ENCODE peak calls at places on chromosomes 3 and 15, in seven cellular contexts. T, K, S, N, H, W and Z are unnamed samples.

GRCh38 chr15:65948352-65948751 is 79.1 kb downstream of the RAB11A start:
- DNase-seq in T (no peak), K (no peak), S (no peak), N (no peak), H (no peak), W (no peak), Z (no peak)

GRCh38 chr3:25438791-25439555 is 10.9 kb downstream of the RARB start:
- DNase-seq in T (no peak), K (no peak), S (no peak), N (no peak), H (no peak), W (no peak), Z (no peak)

GRCh38 chr3:128872744-128873143 is 6.7 kb upstream of the ACAD9 start:
- DNase-seq in T (no peak), K (no peak), S (no peak), N (no peak), H (no peak), W (no peak), Z (no peak)

GRCh38 chr3:31534036-31534435 is 1.3 kb downstream of the STT3B start:
- DNase-seq in T (peak; percentile 17), K (peak; percentile 14), S (no peak), N (peak; percentile 13), H (no peak), W (no peak), Z (peak; percentile 22)

GRCh38 chr15:69472575-69472974 is 20.0 kb downstream of the RPLP1 start:
- DNase-seq in T (no peak), K (no peak), S (no peak), N (no peak), H (no peak), W (no peak), Z (no peak)

GRCh38 chr3:182364323-182364722 is 429.0 kb upstream of the ATP11B start:
- DNase-seq in T (no peak), K (peak; percentile 25), S (no peak), N (peak; percentile 27), H (no peak), W (no peak), Z (peak; percentile 49)

GRCh38 chr3:116034797-116035196 is 410.5 kb downstream of the LSAMP start:
- DNase-seq in T (peak; percentile 10), K (no peak), S (no peak), N (no peak), H (no peak), W (no peak), Z (no peak)

GRCh38 chr3:99023590-99024192 is 122.2 kb upstream of the DCBLD2 start:
- DNase-seq in T (peak; percentile 56), K (no peak), S (no peak), N (no peak), H (no peak), W (no peak), Z (peak; percentile 45)

GRCh38 chr15:100928632-100929280 is 9.6 kb downstream of the LRRK1 start:
- DNase-seq in T (no peak), K (no peak), S (no peak), N (peak; percentile 75), H (no peak), W (no peak), Z (no peak)

GRCh38 chr3:48273594-48274211 is 32.8 kb downstream of the ZNF589 start:
- DNase-seq in T (peak; percentile 62), K (peak; percentile 34), S (peak; percentile 35), N (peak; percentile 53), H (peak; percentile 11), W (peak; percentile 13), Z (peak; percentile 59)

GRCh38 chr3:157104521-157104920 is 55.4 kb downstream of the CCNL1 start:
- DNase-seq in T (peak; percentile 48), K (no peak), S (no peak), N (no peak), H (no peak), W (no peak), Z (peak; percentile 38)

GRCh38 chr3:88704316-88704715 is 403.1 kb upstream of the EPHA3 start:
- DNase-seq in T (no peak), K (no peak), S (no peak), N (no peak), H (no peak), W (no peak), Z (no peak)

GRCh38 chr3:146134348-146135117 is 26.5 kb downstream of the PLOD2 start:
- DNase-seq in T (peak; percentile 20), K (no peak), S (no peak), N (no peak), H (no peak), W (no peak), Z (no peak)

GRCh38 chr15:75307778-75308390 is 25.2 kb downstream of the GOLGA6D start:
- DNase-seq in T (no peak), K (no peak), S (no peak), N (peak; percentile 11), H (no peak), W (no peak), Z (peak; percentile 35)

GRCh38 chr3:97981886-97982285 is 9.7 kb upstream of the RIOX2 start:
- DNase-seq in T (peak; percentile 21), K (no peak), S (peak; percentile 43), N (no peak), H (no peak), W (no peak), Z (no peak)

GRCh38 chr3:119490153-119490552 is 8.2 kb upstream of the TIMMDC1 start:
- DNase-seq in T (no peak), K (no peak), S (no peak), N (no peak), H (no peak), W (no peak), Z (no peak)

GRCh38 chr3:78101363-78101762 is 1061.5 kb downstream of the ROBO2 start:
- DNase-seq in T (peak; percentile 74), K (no peak), S (no peak), N (no peak), H (peak; percentile 79), W (no peak), Z (peak; percentile 51)

GRCh38 chr3:188102861-188103547 is 51.0 kb upstream of the LPP start:
- DNase-seq in T (peak; percentile 20), K (no peak), S (no peak), N (no peak), H (no peak), W (no peak), Z (no peak)

GRCh38 chr3:134795776-134796312 is 784 bp downstream of the EPHB1 start:
- DNase-seq in T (peak; percentile 8), K (no peak), S (no peak), N (no peak), H (no peak), W (no peak), Z (peak; percentile 42)

GRCh38 chr15:40803688-40804087 is 3.2 kb upstream of the ZFYVE19 start:
- DNase-seq in T (no peak), K (no peak), S (no peak), N (no peak), H (no peak), W (no peak), Z (no peak)

GRCh38 chr3:161863775-161864174 is 367.2 kb downstream of the OTOL1 start:
- DNase-seq in T (no peak), K (no peak), S (no peak), N (no peak), H (no peak), W (no peak), Z (no peak)

GRCh38 chr3:58237940-58238681 is 519 bp downstream of the ABHD6 start:
- DNase-seq in T (peak; percentile 21), K (no peak), S (peak; percentile 18), N (peak; percentile 10), H (no peak), W (no peak), Z (peak; percentile 24)

GRCh38 chr3:118244761-118245160 is 789.9 kb downstream of the IGSF11 start:
- DNase-seq in T (no peak), K (no peak), S (no peak), N (no peak), H (no peak), W (no peak), Z (no peak)

GRCh38 chr15:100265641-100266035 is 76.1 kb downstream of the ADAMTS17 start:
- DNase-seq in T (no peak), K (no peak), S (no peak), N (no peak), H (no peak), W (no peak), Z (no peak)

GRCh38 chr3:71160800-71161546 is 422.6 kb downstream of the FOXP1 start:
- DNase-seq in T (peak; percentile 92), K (no peak), S (no peak), N (no peak), H (no peak), W (no peak), Z (peak; percentile 28)